ENCODE peak calls at places on chromosome 11, in four cellular contexts. S is GM23338, R is Peyer's patch, L is cardiac muscle cell. V is an unnamed sample.

GRCh38 chr11:6911946-6912345 is 8.9 kb upstream of the OR2D3 start:
- DNase-seq in R (no peak), S (no peak), L (peak), V (no peak)

GRCh38 chr11:62567018-62567633 is 6.6 kb downstream of the EEF1G start:
- DNase-seq in S (no peak), R (no peak), L (no peak), V (no peak)

GRCh38 chr11:74696488-74696887 is 34.7 kb downstream of the CHRDL2 start:
- DNase-seq in R (no peak), S (no peak), L (peak), V (no peak)

GRCh38 chr11:1729692-1730011 is 20.7 kb downstream of the IFITM10 start:
- DNase-seq in L (no peak), S (no peak), R (no peak), V (peak)

GRCh38 chr11:117461396-117462182 is 133.9 kb downstream of the CEP164 start:
- DNase-seq in L (no peak), R (peak), S (no peak), V (no peak)

GRCh38 chr11:65623177-65623576 is 7.6 kb downstream of the PCNX3 start:
- DNase-seq in R (no peak), S (no peak), L (no peak), V (no peak)

GRCh38 chr11:125165111-125165663 is 636 bp downstream of the PKNOX2 start:
- DNase-seq in L (peak), S (peak), R (no peak), V (peak)

GRCh38 chr11:93743316-93743715 is 1.8 kb downstream of the C11orf54 start:
- DNase-seq in L (no peak), R (no peak), S (no peak), V (no peak)

GRCh38 chr11:20601221-20601914 is 2.0 kb downstream of the SLC6A5 start:
- DNase-seq in L (no peak), S (peak), R (no peak), V (no peak)

GRCh38 chr11:66081505-66081904 is 11.4 kb downstream of the PACS1 start:
- DNase-seq in S (no peak), R (no peak), L (peak), V (no peak)

GRCh38 chr11:67610302-67610868 is 3.6 kb downstream of the NDUFV1 start:
- DNase-seq in R (no peak), L (no peak), S (no peak), V (no peak)

GRCh38 chr11:120756931-120757330 is 245.4 kb downstream of the GRIK4 start:
- DNase-seq in S (peak), L (no peak), R (no peak), V (no peak)

GRCh38 chr11:2355000-2355644 is 22.0 kb upstream of the CD81 start:
- DNase-seq in L (peak), R (no peak), S (no peak), V (no peak)

GRCh38 chr11:96126917-96127595 is 203.1 kb upstream of the MTMR2 start:
- DNase-seq in R (no peak), L (no peak), S (no peak), V (no peak)

GRCh38 chr11:10728779-10729472 is 22.1 kb upstream of the CTR9 start:
- DNase-seq in R (no peak), S (peak), L (peak), V (peak)

GRCh38 chr11:114036156-114036811 is 23.2 kb upstream of the ZBTB16 start:
- DNase-seq in R (peak), L (peak), S (peak), V (peak)

GRCh38 chr11:87493516-87493915 is 455.8 kb downstream of the TMEM135 start:
- DNase-seq in S (peak), L (no peak), R (no peak), V (peak)

GRCh38 chr11:86588566-86589090 is 83.8 kb downstream of the ME3 start:
- DNase-seq in L (no peak), R (no peak), S (peak), V (peak)

GRCh38 chr11:8168485-8169257 is at the start of gene RIC3:
- DNase-seq in R (peak), S (peak), L (no peak), V (no peak)

GRCh38 chr11:73969991-73970800 is 12.4 kb downstream of the UCP2 start:
- DNase-seq in R (no peak), L (no peak), S (no peak), V (no peak)

GRCh38 chr11:77073328-77074001 is 6.7 kb downstream of the CAPN5 start:
- DNase-seq in S (no peak), L (peak), R (peak), V (peak)

GRCh38 chr11:74950374-74950969 is 1.4 kb downstream of the SPCS2 start:
- DNase-seq in R (no peak), S (no peak), L (no peak), V (no peak)

GRCh38 chr11:113579292-113579940 is 104.2 kb upstream of the DRD2 start:
- DNase-seq in S (no peak), R (no peak), L (no peak), V (no peak)

GRCh38 chr11:128342511-128343133 is 244.7 kb downstream of the ETS1 start:
- DNase-seq in R (no peak), S (no peak), L (peak), V (no peak)

GRCh38 chr11:68495872-68496271 is 35.3 kb downstream of the PPP6R3 start:
- DNase-seq in S (no peak), L (no peak), R (no peak), V (no peak)

GRCh38 chr11:134144744-134145143 is 75.9 kb downstream of the JAM3 start:
- DNase-seq in R (no peak), S (no peak), L (peak), V (no peak)

GRCh38 chr11:67174311-67174710 is 55.2 kb downstream of the KDM2A start:
- DNase-seq in L (no peak), S (no peak), R (no peak), V (no peak)

DNA sequence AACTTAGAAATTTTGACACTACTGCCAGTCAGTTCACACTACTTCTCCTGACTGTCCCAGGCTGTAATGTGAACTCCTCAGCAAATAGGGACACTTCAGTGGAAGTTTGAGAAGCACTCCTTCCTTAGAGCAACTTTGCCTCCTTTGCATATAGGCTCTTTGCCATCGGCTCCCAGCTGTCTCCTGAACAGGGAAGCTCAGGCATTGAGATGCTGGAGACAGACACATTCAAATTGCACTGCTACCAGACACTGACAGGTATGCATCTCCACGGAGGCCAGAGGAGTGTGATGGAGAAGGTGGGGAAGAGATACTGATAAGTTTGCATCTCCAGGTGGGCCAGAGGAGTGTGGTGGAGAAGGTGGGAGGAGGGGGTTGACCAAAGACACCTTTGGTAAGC is 1.4 kb downstream of the TRAPPC4 start:
- DNase-seq in S (no peak), R (no peak), L (no peak), V (no peak)
- H3K27ac ChIP-seq in S (no peak), R (peak), L (no peak), V (no peak)

GRCh38 chr11:64238999-64239398 is 1.9 kb upstream of the FKBP2 start:
- DNase-seq in S (no peak), R (no peak), L (no peak), V (no peak)
- H3K27ac ChIP-seq in S (no peak), R (peak), L (no peak), V (peak)

DNA sequence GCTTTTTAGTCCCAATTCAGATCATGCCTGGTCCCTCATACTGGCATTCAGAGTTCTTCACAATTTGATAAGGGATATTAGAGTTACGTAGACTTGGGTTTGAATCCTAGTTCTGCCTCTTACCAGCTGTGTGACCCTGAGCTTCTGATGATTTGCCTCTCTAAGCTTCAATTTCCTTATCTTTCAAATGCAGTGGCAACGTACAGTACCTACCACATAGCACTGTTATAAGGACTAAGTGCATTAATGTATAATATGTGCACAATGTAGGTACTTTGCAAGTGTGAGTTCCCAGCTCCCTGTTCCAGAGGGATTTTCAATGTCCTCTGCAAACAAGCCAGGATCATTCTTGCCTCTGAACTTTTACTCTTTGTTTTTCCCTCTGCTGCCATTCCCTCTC is 7.3 kb downstream of the RHOG start:
- DNase-seq in L (no peak), S (no peak), R (no peak), V (no peak)
- H3K27ac ChIP-seq in L (no peak), S (no peak), R (peak), V (no peak)

DNA sequence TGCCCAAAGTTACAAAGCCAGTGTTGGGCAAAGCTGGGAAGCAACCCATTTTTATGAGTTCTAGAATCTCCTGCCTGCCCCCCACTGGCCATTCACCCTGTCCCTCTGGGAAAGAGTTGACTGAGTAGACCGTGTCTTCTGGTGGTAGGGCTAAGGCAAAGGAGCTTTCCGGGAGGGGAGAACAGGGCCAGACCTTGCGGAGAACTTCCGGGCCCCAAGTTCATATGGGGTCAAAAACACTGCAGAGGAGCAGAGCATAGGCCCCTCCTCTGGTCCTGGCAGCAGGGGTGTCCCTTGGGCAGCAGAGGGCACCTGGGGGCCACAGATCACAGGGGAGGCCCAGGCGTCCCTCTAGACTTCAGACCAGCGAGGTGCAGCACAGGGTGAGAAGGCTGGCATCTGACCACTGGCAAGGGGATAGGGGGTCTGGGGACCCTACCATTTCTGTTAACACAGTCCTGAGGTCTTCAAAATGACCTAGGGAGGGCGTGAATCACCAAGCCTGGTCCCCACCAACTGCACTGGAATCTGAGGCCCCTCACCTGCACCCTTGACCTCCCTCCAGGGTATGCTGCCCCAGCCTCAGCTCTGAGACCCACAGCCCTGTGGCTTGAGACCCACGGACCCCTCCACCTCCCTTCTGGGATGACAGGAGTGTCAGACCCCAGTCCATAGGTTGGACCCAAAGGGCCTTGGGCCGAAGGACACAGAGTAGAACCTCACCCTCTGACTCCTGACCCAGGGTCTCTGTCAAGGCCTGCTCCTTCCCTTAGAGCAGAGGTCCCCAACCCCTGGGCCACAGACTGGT is 1.3 kb upstream of the ARAP1 start:
- DNase-seq in R (no peak), L (no peak), S (no peak), V (no peak)
- H3K27ac ChIP-seq in R (no peak), L (no peak), S (no peak), V (peak)

DNA sequence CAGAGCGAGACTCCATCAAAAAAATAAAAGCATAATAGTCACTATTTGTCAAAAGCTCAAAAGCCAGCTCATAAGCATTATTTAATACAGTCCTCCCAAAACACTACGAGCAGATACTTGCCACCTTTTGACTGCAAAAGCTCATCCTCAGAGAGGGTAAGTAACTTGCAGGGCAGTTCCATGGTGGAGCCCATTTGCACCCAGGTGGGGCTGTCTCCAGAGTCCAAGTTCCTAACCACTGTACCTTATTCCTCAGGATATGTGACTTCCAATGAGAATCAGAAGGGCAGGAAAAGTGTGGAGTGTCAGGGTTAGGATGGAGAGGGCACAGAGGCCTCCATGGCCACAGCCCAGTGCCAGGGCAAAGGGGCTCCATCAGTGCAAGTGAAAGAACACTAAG is 28.6 kb upstream of the POU2AF1 start:
- DNase-seq in R (no peak), S (no peak), L (no peak), V (no peak)
- H3K27ac ChIP-seq in R (no peak), S (no peak), L (no peak), V (no peak)

DNA sequence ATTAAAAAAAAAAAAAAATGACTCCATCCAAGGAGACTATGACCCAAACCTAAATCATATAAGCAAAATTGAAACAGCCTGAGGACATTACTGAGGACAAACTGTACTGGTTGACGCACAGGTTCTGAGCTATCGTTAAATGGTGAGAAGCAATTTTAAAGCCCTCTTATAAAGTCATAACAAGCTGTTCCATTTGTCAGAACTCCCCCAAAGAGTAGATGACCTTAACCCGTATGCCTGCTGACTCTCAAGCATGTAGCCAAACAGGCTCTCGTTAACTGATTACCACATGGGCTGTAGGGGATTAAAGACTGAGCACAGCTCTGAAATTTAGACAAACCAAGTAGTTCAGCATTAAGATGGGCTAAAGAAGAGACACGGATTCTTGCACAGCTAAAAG is 2.2 kb downstream of the CRYAB start:
- DNase-seq in S (no peak), R (no peak), L (no peak), V (no peak)
- H3K27ac ChIP-seq in S (no peak), R (no peak), L (peak), V (no peak)

GRCh38 chr11:473415-473814 is 23.3 kb downstream of the PTDSS2 start:
- DNase-seq in S (no peak), L (no peak), R (no peak), V (no peak)
- H3K27ac ChIP-seq in S (no peak), L (no peak), R (no peak), V (no peak)

V was measured in A673.